ENCODE peak calls at places on chromosomes 16 and 17, in four cellular contexts. G, A, X and S are unnamed samples.

GRCh38 chr16:75402821-75403475 is 30.4 kb downstream of the CFDP1 start:
- DNase-seq in A (peak), G (peak), X (peak), S (no peak)

GRCh38 chr17:42878123-42878880 is 22.3 kb upstream of the G6PC1 start:
- DNase-seq in A (no peak), X (no peak), G (no peak), S (no peak)

GRCh38 chr17:9371019-9371418 is 204.6 kb downstream of the STX8 start:
- DNase-seq in A (no peak), X (no peak), G (peak), S (peak)

GRCh38 chr17:8375738-8376259 is 705 bp downstream of the KRABD2 start:
- DNase-seq in X (no peak), G (no peak), A (no peak), S (no peak)

GRCh38 chr16:47732806-47733150 is 271.6 kb downstream of the PHKB start:
- DNase-seq in X (no peak), G (peak), A (no peak), S (peak)

GRCh38 chr16:78452030-78452429 is 352.6 kb downstream of the WWOX start:
- DNase-seq in A (no peak), G (no peak), X (no peak), S (no peak)

GRCh38 chr17:46060461-46060860 is 61.4 kb downstream of the STH start:
- DNase-seq in X (no peak), G (no peak), A (no peak), S (no peak)

GRCh38 chr16:3068486-3068885 is 3.0 kb downstream of the IL32 start:
- DNase-seq in A (no peak), G (no peak), X (no peak), S (no peak)

GRCh38 chr17:29933379-29933778 is 3.4 kb upstream of the SSH2 start:
- DNase-seq in G (peak), X (no peak), A (no peak), S (no peak)

GRCh38 chr16:11329080-11329491 is 16.2 kb upstream of the RMI2 start:
- DNase-seq in A (no peak), X (no peak), G (no peak), S (no peak)

GRCh38 chr17:20908373-20909273 is 134.2 kb downstream of the USP22 start:
- DNase-seq in X (peak), G (peak), A (peak), S (no peak)

GRCh38 chr16:56368545-56368944 is 56.8 kb downstream of the AMFR start:
- DNase-seq in A (no peak), G (no peak), X (no peak), S (no peak)

GRCh38 chr17:63960006-63960405 is 12.7 kb downstream of the SCN4A start:
- DNase-seq in A (no peak), X (no peak), G (no peak), S (no peak)

GRCh38 chr16:6149031-6149430 is 1051.4 kb upstream of the EEF2KMT start:
- DNase-seq in G (no peak), A (no peak), X (no peak), S (no peak)

GRCh38 chr17:17900615-17901520 is 64.1 kb upstream of the SREBF1 start:
- DNase-seq in G (peak), A (peak), X (no peak), S (no peak)
- TF ChIP-seq SIN3A in G (peak), A (peak), X (no peak), S (no peak)

GRCh38 chr17:78532311-78532710 is 44.9 kb downstream of the DNAH17 start:
- DNase-seq in G (no peak), A (no peak), X (no peak), S (no peak)

GRCh38 chr17:78529251-78529650 is 47.9 kb downstream of the DNAH17 start:
- DNase-seq in A (no peak), X (no peak), G (no peak), S (no peak)

GRCh38 chr17:78528541-78528940 is 48.7 kb downstream of the DNAH17 start:
- DNase-seq in A (no peak), G (no peak), X (peak), S (no peak)

GRCh38 chr17:78529871-78530670 is 47.1 kb downstream of the DNAH17 start:
- DNase-seq in A (peak), X (no peak), G (no peak), S (no peak)

DNA sequence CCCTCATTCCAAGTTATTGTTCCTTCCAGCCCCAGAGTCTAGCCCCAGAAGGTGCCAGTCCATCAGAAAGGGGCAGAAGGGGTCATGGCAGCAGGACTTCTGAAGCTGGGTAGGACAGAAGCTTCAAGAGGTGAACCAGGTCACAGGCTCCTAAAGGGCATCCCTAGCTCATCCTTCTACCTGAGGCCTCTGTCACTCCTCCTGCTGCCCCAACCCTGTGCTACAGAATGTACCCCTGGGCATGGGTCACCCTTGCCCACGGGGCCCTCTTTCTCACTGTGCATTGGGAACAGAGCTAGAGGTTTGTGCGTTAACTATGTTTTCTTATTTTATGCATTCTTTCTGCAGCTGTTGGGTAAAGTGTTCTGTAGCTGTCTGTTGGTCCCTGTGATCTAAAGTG is 46.5 kb downstream of the DNAH17 start:
- DNase-seq in G (no peak), A (no peak), X (no peak), S (no peak)
- TF ChIP-seq SIN3A in G (no peak), A (no peak), X (no peak), S (no peak)

DNA sequence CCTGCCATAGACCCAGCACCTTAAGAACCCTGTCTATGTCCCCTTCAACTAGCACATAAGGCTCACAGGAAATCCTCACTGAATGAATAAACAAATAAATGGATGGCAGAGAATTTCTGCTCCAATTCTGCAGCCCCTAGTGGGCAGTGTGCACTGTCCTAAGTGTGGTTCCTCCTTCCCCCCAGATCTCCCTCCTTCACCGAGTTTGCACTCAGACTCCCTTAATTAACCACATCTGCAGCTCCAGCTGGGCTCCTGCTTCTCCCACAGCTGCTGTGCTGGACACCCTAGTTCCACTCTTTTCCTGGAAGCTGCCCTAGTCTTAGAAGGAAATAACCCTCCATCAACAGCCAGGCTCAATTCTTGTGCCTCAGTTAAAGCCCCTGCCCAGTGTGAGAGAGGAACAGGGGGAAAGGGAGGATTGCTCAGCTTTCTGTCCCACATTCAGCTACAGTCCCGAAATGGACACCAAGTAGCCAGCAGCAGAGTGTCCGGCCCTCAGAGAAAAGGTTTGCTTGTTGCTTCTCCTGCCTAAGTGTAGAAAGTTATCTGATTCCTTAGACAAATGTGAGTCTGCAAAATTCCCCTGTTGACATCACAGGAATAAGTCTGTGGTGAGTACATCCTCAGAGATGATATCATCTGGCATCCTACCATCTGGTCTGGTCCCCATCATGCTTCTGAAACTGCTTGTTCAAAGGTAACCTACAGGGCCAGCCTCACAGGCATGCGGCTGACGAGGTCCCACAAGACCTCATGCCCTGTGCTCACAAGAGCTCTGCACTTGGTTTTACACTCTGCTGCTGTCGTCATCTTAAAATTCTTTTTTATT is 12.3 kb downstream of the LRRC3C start:
- DNase-seq in X (peak), A (peak), G (no peak), S (no peak)
- TF ChIP-seq SIN3A in X (no peak), A (no peak), G (no peak), S (no peak)

DNA sequence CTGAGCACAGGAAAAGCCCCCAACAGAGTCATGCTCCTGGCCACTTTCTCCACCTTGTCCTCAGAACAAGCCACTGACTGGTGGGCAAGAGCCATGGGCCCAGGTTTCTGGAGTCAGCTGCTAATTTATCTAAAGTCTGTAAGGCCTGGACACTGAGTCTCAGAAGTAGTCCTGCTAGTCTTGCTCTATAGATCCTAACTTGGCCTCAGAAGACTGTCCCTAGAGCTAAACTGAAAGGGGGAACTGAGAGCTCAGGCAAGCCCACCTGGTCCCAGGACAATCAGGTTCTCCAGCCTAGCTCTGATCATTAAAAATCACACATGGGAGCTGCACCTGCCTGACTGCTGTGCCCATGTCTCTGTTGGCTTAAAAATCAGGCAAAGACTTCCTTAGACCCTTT is 485.8 kb downstream of the SLC39A11 start:
- DNase-seq in A (no peak), X (no peak), G (no peak), S (no peak)
- TF ChIP-seq SIN3A in A (no peak), X (no peak), G (no peak), S (no peak)

GRCh38 chr17:6231886-6232767 is 161.9 kb downstream of the WSCD1 start:
- DNase-seq in A (no peak), G (no peak), X (no peak), S (no peak)
- TF ChIP-seq SIN3A in A (no peak), G (no peak), X (no peak), S (no peak)